ENCODE peak calls at places on chromosome 21, in seven cellular contexts. Y is suprapubic skin, X is esophagus muscularis mucosa, O is ovary, S is A549, C is adrenal gland, Z is transverse colon. V is an unnamed sample.

GRCh38 chr21:35179990-35180557 is 131.0 kb upstream of the RUNX1 start:
- DNase-seq in X (no peak), C (no peak), O (no peak), Z (no peak), Y (no peak), S (no peak), V (no peak)

GRCh38 chr21:35303085-35303484 is 254.0 kb upstream of the RUNX1 start:
- DNase-seq in X (no peak), C (no peak), O (no peak), Z (no peak), Y (no peak), S (no peak), V (no peak)

GRCh38 chr21:26964379-26964778 is 2.5 kb downstream of the ADAMTS5 start:
- DNase-seq in O (peak), C (no peak), Y (peak), S (no peak), Z (peak), X (no peak), V (peak)

GRCh38 chr21:28633803-28634572 is 358.7 kb downstream of the LTN1 start:
- DNase-seq in Z (no peak), S (no peak), X (no peak), C (no peak), Y (no peak), O (no peak), V (peak)

GRCh38 chr21:31888936-31889371 is 16.1 kb downstream of the HUNK start:
- DNase-seq in C (no peak), S (peak), Z (no peak), X (no peak), Y (no peak), O (no peak), V (no peak)

GRCh38 chr21:38352536-38353219 is 95.9 kb downstream of the KCNJ15 start:
- DNase-seq in C (peak), Z (peak), O (no peak), Y (peak), X (no peak), S (peak), V (no peak)

GRCh38 chr21:15604424-15604823 is 125.4 kb upstream of the USP25 start:
- DNase-seq in Z (no peak), X (no peak), S (no peak), C (no peak), O (no peak), Y (no peak), V (no peak)

GRCh38 chr21:36171327-36171726 is 14.7 kb downstream of the DOP1B start:
- DNase-seq in Z (no peak), S (no peak), Y (no peak), X (no peak), O (no peak), C (no peak), V (no peak)

GRCh38 chr21:40373760-40374159 is 473.2 kb downstream of the DSCAM start:
- DNase-seq in X (no peak), O (no peak), Z (no peak), C (no peak), Y (no peak), S (no peak), V (no peak)

GRCh38 chr21:27408826-27409225 is 441.9 kb upstream of the ADAMTS5 start:
- DNase-seq in Y (no peak), O (no peak), X (no peak), S (no peak), C (no peak), Z (no peak), V (no peak)

GRCh38 chr21:31408306-31409088 is 64.4 kb upstream of the TIAM1 start:
- DNase-seq in S (no peak), O (no peak), Z (no peak), Y (no peak), X (no peak), C (no peak), V (no peak)

GRCh38 chr21:36377391-36377842 is 7.8 kb upstream of the CHAF1B start:
- DNase-seq in Y (no peak), O (no peak), Z (no peak), C (no peak), X (no peak), S (no peak), V (no peak)

GRCh38 chr21:36854391-36854790 is 112.1 kb downstream of the HLCS start:
- DNase-seq in X (no peak), O (no peak), Z (peak), S (peak), C (peak), Y (no peak), V (no peak)

GRCh38 chr21:36799869-36800268 is 101.0 kb downstream of the SIM2 start:
- DNase-seq in C (no peak), Y (no peak), O (no peak), Z (no peak), S (no peak), X (no peak), V (no peak)

GRCh38 chr21:41043008-41043407 is 125.0 kb upstream of the BACE2 start:
- DNase-seq in S (no peak), X (no peak), Z (no peak), O (no peak), Y (no peak), C (no peak), V (no peak)

DNA sequence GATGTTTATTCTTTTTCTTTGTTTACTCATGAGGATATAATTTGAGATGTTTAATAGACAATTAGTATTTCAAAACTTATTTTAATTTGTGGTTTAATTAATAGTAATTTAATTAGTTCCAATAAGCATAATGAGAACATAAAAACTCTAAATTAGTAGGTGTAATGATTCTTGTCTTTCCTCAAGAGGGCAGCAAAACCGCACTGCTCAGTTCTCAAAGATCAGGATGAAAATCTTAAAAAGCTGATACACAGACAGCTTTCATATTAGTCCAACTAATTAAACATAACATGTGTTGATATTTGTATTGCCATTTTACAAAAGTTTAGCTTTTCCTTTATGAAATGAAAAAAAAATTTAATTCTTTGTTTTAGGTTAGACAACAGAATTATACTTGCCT is 106.7 kb upstream of the C21orf91 start:
- DNase-seq in Z (no peak), Y (no peak), S (no peak), O (no peak), X (no peak), C (no peak), V (no peak)
- TF ChIP-seq CTCF in Z (no peak), Y (peak), S (no peak), O (no peak), X (peak), C (peak), V (peak)

DNA sequence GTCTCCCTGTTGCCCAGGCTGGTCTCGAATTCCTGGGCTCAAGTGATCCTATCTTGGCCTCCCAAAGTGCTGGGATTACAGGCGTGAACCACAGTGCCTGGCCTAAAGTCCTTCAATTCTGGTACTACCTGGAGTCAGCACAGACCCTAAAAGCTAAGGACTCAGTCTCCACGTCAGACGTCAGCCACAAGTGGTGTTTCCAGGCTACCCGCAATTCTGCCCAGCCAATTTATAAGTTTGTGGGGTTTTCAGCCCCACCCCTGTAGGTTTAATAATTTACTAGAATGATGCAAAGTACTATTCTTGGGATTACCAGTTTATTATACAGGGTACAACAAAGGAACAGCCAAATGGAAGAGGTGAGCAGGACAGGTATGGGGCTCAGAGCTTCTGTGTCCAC is 10.6 kb upstream of the DIP2A start:
- DNase-seq in S (no peak), X (no peak), O (no peak), C (no peak), Y (no peak), Z (peak), V (no peak)
- TF ChIP-seq POLR2A in S (no peak), X (no peak), O (no peak), C (no peak), Y (no peak), Z (no peak), V (no peak)

DNA sequence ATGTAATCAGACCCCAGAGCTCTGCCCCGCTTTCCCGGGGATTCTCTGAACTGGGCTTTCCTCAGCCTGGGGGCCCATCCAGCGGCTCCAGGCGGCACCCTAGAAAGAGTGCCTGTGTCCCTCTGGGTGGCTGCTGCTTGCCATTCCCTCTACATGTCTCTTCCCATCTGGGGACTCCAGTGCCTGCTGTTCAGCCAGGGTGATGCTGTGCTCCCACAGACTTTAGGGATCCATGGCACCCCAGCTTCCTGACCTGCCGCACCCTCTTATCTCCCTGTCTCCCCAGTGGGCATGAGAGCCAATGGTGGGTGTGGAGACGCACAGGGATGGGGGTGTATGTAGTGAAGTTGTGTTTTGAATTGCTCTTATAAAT is 16.2 kb downstream of the TRAPPC10 start:
- DNase-seq in Z (no peak), S (no peak), X (no peak), C (no peak), O (no peak), Y (no peak), V (no peak)
- H3K4me3 ChIP-seq in Z (no peak), S (no peak), X (no peak), C (no peak), O (no peak), Y (no peak), V (no peak)

GRCh38 chr21:42682661-42683060 is 29.2 kb downstream of the PDE9A start:
- DNase-seq in C (no peak), Y (no peak), X (no peak), O (no peak), S (no peak), Z (no peak), V (no peak)

GRCh38 chr21:42685954-42686500 is 32.6 kb downstream of the PDE9A start:
- DNase-seq in Z (no peak), S (no peak), O (no peak), X (no peak), C (no peak), Y (no peak), V (no peak)

GRCh38 chr21:42683371-42684108 is 30.1 kb downstream of the PDE9A start:
- DNase-seq in C (no peak), X (no peak), Z (no peak), Y (no peak), O (no peak), S (no peak), V (no peak)

GRCh38 chr21:42685036-42685435 is 31.6 kb downstream of the PDE9A start:
- DNase-seq in O (no peak), X (no peak), Z (no peak), Y (no peak), C (no peak), S (no peak), V (no peak)

GRCh38 chr21:42684109-42684916 is 30.9 kb downstream of the PDE9A start:
- DNase-seq in X (no peak), Y (no peak), Z (no peak), C (no peak), O (no peak), S (no peak), V (no peak)
- TF ChIP-seq CTCF in X (no peak), Y (no peak), Z (no peak), C (no peak), O (no peak), S (no peak), V (no peak)